ENCODE peak calls at places on chromosome 2, in seven cellular contexts. H, Y, C, A, G, W and V are unnamed samples.
A peak's percentile ranks its signal among the peaks of the same experiment; 100 is the strongest.

GRCh38 chr2:232883116-232883721 is 13.2 kb downstream of the SNORC start:
- DNase-seq in H (no peak), Y (no peak), C (no peak), A (no peak), G (no peak), W (no peak), V (no peak)

GRCh38 chr2:122683018-122683417 is 927.6 kb downstream of the TSN start:
- DNase-seq in H (peak; percentile 50), Y (no peak), C (no peak), A (no peak), G (no peak), W (no peak), V (no peak)

GRCh38 chr2:233831861-233832260 is 22.5 kb downstream of the HJURP start:
- DNase-seq in H (no peak), Y (no peak), C (no peak), A (no peak), G (no peak), W (no peak), V (no peak)

GRCh38 chr2:3466482-3466863 is 52.9 kb downstream of the ADI1 start:
- DNase-seq in H (no peak), Y (no peak), C (no peak), A (no peak), G (no peak), W (no peak), V (no peak)

GRCh38 chr2:230925443-230925878 is 419 bp upstream of the GPR55 start:
- DNase-seq in H (no peak), Y (no peak), C (peak; percentile 24), A (no peak), G (peak; percentile 32), W (peak; percentile 7), V (no peak)

GRCh38 chr2:28365158-28365557 is 27.5 kb upstream of the FOSL2 start:
- DNase-seq in H (no peak), Y (no peak), C (no peak), A (no peak), G (no peak), W (no peak), V (no peak)

GRCh38 chr2:188984126-188984525 is 10.0 kb downstream of the COL3A1 start:
- DNase-seq in H (no peak), Y (no peak), C (no peak), A (no peak), G (no peak), W (no peak), V (no peak)

GRCh38 chr2:232477751-232478510 is 9.7 kb downstream of the ECEL1 start:
- DNase-seq in H (no peak), Y (no peak), C (no peak), A (no peak), G (no peak), W (no peak), V (no peak)

GRCh38 chr2:29047083-29047840 is 27.1 kb downstream of the PCARE start:
- DNase-seq in H (no peak), Y (no peak), C (no peak), A (no peak), G (no peak), W (no peak), V (no peak)

GRCh38 chr2:201909348-201909747 is 103.0 kb downstream of the CDK15 start:
- DNase-seq in H (peak; percentile 37), Y (no peak), C (no peak), A (no peak), G (no peak), W (no peak), V (no peak)

GRCh38 chr2:29443627-29444026 is 328.4 kb downstream of the CLIP4 start:
- DNase-seq in H (no peak), Y (no peak), C (no peak), A (no peak), G (no peak), W (no peak), V (no peak)

GRCh38 chr2:226903179-226903578 is 67.3 kb downstream of the RHBDD1 start:
- DNase-seq in H (no peak), Y (no peak), C (no peak), A (no peak), G (no peak), W (no peak), V (no peak)

GRCh38 chr2:65161551-65162100 is 31.7 kb upstream of the RAB1A start:
- DNase-seq in H (peak; percentile 56), Y (no peak), C (no peak), A (no peak), G (no peak), W (no peak), V (no peak)

GRCh38 chr2:133941666-133942065 is 312.2 kb upstream of the MGAT5 start:
- DNase-seq in H (no peak), Y (no peak), C (no peak), A (no peak), G (no peak), W (no peak), V (no peak)

GRCh38 chr2:85718006-85718391 is 23.8 kb downstream of the GNLY start:
- DNase-seq in H (no peak), Y (no peak), C (no peak), A (no peak), G (no peak), W (no peak), V (no peak)

GRCh38 chr2:238158807-238159539 is at the start of gene ERFE:
- DNase-seq in H (no peak), Y (no peak), C (no peak), A (peak; percentile 19), G (peak; percentile 42), W (no peak), V (no peak)

GRCh38 chr2:20447437-20448245 is 767 bp downstream of the RHOB start:
- DNase-seq in H (peak; percentile 48), Y (peak; percentile 67), C (peak; percentile 57), A (no peak), G (peak; percentile 76), W (peak; percentile 48), V (no peak)

GRCh38 chr2:199230091-199230490 is 227.6 kb downstream of the SATB2 start:
- DNase-seq in H (no peak), Y (no peak), C (no peak), A (no peak), G (no peak), W (no peak), V (no peak)

GRCh38 chr2:126704434-126705165 is 48.6 kb downstream of the GYPC start:
- DNase-seq in H (no peak), Y (no peak), C (no peak), A (no peak), G (no peak), W (no peak), V (no peak)

GRCh38 chr2:205763708-205764501 is 81.6 kb downstream of the NRP2 start:
- DNase-seq in H (peak; percentile 80), Y (peak; percentile 60), C (peak; percentile 50), A (no peak), G (peak; percentile 68), W (no peak), V (peak; percentile 45)

GRCh38 chr2:205596581-205596980 is 85.7 kb upstream of the NRP2 start:
- DNase-seq in H (no peak), Y (no peak), C (no peak), A (no peak), G (no peak), W (no peak), V (no peak)

GRCh38 chr2:43307046-43307445 is 80.6 kb upstream of the ZFP36L2 start:
- DNase-seq in H (no peak), Y (no peak), C (no peak), A (no peak), G (no peak), W (no peak), V (no peak)

GRCh38 chr2:217887841-217888665 is 114.7 kb downstream of the TNS1 start:
- DNase-seq in H (no peak), Y (peak; percentile 75), C (no peak), A (no peak), G (no peak), W (peak; percentile 64), V (no peak)
- H3K4me1 ChIP-seq in H (no peaks in the 10 kb centered on the region), Y (no peaks in the 10 kb centered on the region), C (peaks cover 49% of the 10 kb centered on the region), A (no peaks in the 10 kb centered on the region), G (peaks cover 9% of the 10 kb centered on the region), W (peaks cover 57% of the 10 kb centered on the region), V (no peaks in the 10 kb centered on the region)

DNA sequence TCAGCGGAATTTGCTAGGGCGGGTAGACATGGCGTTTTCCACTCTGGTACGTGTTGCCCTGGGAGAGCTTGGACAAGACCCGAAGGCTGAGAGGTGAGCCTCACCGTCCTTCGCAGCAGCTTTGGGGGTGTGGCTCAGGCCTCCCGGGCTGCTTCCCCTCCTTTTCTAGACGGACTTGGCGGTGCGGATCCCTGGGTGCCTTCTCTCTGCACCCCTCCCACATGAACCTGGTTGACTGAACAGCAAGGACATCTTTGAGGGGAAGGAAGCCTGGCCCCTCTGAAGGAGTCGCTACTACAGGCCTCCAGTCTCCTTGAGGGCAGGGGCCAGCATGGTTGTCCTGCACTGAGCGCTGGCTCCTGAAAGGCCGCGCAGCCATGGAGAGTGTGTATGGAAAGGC is 9.7 kb downstream of the CNNM4 start:
- DNase-seq in H (no peak), Y (no peak), C (no peak), A (no peak), G (no peak), W (no peak), V (no peak)
- H3K4me1 ChIP-seq in H (peaks cover 70% of the 10 kb centered on the region), Y (no peaks in the 10 kb centered on the region), C (peaks cover 65% of the 10 kb centered on the region), A (peaks cover 19% of the 10 kb centered on the region), G (peaks cover 28% of the 10 kb centered on the region), W (peaks cover 29% of the 10 kb centered on the region), V (peaks cover 13% of the 10 kb centered on the region)

GRCh38 chr2:239406316-239406995 is 5.6 kb upstream of the HDAC4 start:
- DNase-seq in H (no peak), Y (no peak), C (no peak), A (no peak), G (no peak), W (peak; percentile 11), V (no peak)
- H3K4me1 ChIP-seq in H (peaks cover 6% of the 10 kb centered on the region), Y (no peaks in the 10 kb centered on the region), C (peaks cover 8% of the 10 kb centered on the region), A (peaks cover 8% of the 10 kb centered on the region), G (no peaks in the 10 kb centered on the region), W (peaks cover 3% of the 10 kb centered on the region), V (peaks cover 6% of the 10 kb centered on the region)

GRCh38 chr2:113219092-113219441 is 45.3 kb downstream of the PSD4 start:
- DNase-seq in H (no peak), Y (no peak), C (no peak), A (no peak), G (peak; percentile 25), W (no peak), V (no peak)

GRCh38 chr2:113218283-113219091 is 44.7 kb downstream of the PSD4 start:
- DNase-seq in H (no peak), Y (no peak), C (no peak), A (no peak), G (peak; percentile 91), W (peak; percentile 43), V (peak; percentile 84)

GRCh38 chr2:113217455-113218282 is 43.9 kb downstream of the PSD4 start:
- DNase-seq in H (no peak), Y (no peak), C (no peak), A (no peak), G (peak; percentile 51), W (no peak), V (no peak)

GRCh38 chr2:113216321-113216720 is 42.5 kb downstream of the PSD4 start:
- DNase-seq in H (no peak), Y (no peak), C (no peak), A (no peak), G (peak; percentile 42), W (no peak), V (no peak)

DNA sequence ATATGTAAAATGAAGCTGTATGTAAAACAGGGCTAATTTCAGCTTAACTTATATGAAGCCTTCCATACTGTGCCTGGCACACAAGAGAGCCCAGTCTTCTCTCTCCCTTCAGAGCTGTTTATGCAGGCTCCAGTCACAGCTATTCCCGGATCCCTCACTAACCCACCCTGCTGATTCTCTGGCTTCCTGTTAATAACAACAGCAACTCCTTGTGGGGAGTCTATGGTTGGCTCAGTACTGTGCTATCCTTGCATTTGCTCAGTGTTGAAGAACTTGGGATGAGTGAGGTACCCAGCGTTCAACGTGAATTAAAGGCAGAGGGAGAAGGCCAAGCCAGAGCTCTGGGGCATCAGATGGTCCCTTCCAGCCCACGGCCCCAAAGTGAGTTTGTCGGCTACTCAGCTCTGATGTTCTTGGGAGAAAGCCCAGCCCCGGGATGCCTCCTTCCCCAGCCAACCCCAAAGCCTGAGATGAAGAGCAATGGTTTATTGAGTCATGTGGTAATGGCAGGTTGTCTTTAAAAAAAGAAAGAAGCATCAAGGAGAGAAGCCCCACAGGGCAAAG is 43.2 kb downstream of the PSD4 start:
- DNase-seq in H (no peak), Y (no peak), C (no peak), A (no peak), G (peak; percentile 14), W (no peak), V (no peak)
- H3K4me1 ChIP-seq in H (peaks cover 2% of the 10 kb centered on the region), Y (peaks cover 4% of the 10 kb centered on the region), C (peaks cover 59% of the 10 kb centered on the region), A (peaks cover 17% of the 10 kb centered on the region), G (peaks cover 36% of the 10 kb centered on the region), W (peaks cover 25% of the 10 kb centered on the region), V (peaks cover 48% of the 10 kb centered on the region)